ENCODE peak calls at places on chromosomes 12 and 14, in seven cellular contexts. D is stimulated activated effector memory CD8-positive, alpha-beta T cell treated with anti-CD3 and anti-CD28 coated beads, Interleukin-12 subunit alpha, Interleukin-12 subunit beta, amount 100 ng/mL, for 72 hours; O is upper lobe of left lung; I is left lung; Z is SK-N-SH treated with all-trans-retinoic acid at 6 μM for 48 hours; S is GM23338; Y is activated CD4-positive, alpha-beta T cell treated with anti-CD3 and anti-CD28 coated beads for 36 hours. M is an unnamed sample.
A peak's percentile ranks its signal among the peaks of the same experiment; 100 is the strongest.

GRCh38 chr12:129887047-129887568 is 16.7 kb downstream of the TMEM132D start:
- ATAC-seq in S (no peak), Z (no peak), O (peak; percentile 92), Y (no peak), D (no peak), I (peak; percentile 96), M (no peak)

GRCh38 chr14:63737582-63738006 is 9.7 kb upstream of the SGPP1 start:
- ATAC-seq in I (no peak), Z (no peak), D (peak; percentile 60), S (no peak), O (no peak), Y (peak; percentile 89), M (peak; percentile 90)

GRCh38 chr12:117141097-117141898 is 42.1 kb upstream of the TESC start:
- ATAC-seq in Z (no peak), D (no peak), O (peak; percentile 72), Y (no peak), I (peak; percentile 74), S (peak; percentile 77), M (no peak)

GRCh38 chr12:59603735-59604134 is 7.9 kb downstream of the SLC16A7 start:
- ATAC-seq in Y (peak; percentile 58), S (no peak), O (no peak), D (peak; percentile 43), I (no peak), Z (no peak), M (peak; percentile 40)

GRCh38 chr14:74516451-74517155 is 23.0 kb downstream of the ISCA2 start:
- ATAC-seq in Z (peak; percentile 61), Y (no peak), I (no peak), S (peak; percentile 90), D (no peak), O (no peak), M (no peak)

GRCh38 chr14:77580477-77580876 is 36.0 kb downstream of the SPTLC2 start:
- ATAC-seq in D (no peak), Z (peak; percentile 53), I (peak; percentile 31), O (no peak), S (no peak), Y (no peak), M (peak; percentile 20)

GRCh38 chr12:100365411-100365810 is 8.5 kb downstream of the SLC17A8 start:
- ATAC-seq in D (no peak), O (no peak), Y (no peak), S (no peak), I (no peak), Z (no peak), M (no peak)

GRCh38 chr12:52521175-52521574 is 981 bp upstream of the KRT5 start:
- ATAC-seq in Z (no peak), I (peak; percentile 45), Y (no peak), S (peak; percentile 15), O (no peak), D (no peak), M (no peak)

GRCh38 chr12:109696485-109697269 is 16.9 kb upstream of the FAM222A start:
- ATAC-seq in D (peak; percentile 61), Y (peak; percentile 66), I (no peak), O (no peak), S (no peak), Z (no peak), M (peak; percentile 54)

GRCh38 chr12:7542813-7543212 is 39.2 kb upstream of the CD163 start:
- ATAC-seq in Y (no peak), S (no peak), Z (no peak), I (peak; percentile 59), D (no peak), O (peak; percentile 37), M (no peak)

GRCh38 chr12:109451400-109451799 is 25.7 kb downstream of the KCTD10 start:
- ATAC-seq in I (no peak), D (no peak), S (no peak), Y (no peak), Z (no peak), O (no peak), M (no peak)

GRCh38 chr12:40015360-40015759 is 90.5 kb downstream of the SLC2A13 start:
- ATAC-seq in S (no peak), O (no peak), Y (peak; percentile 49), Z (no peak), I (no peak), D (no peak), M (peak; percentile 68)

GRCh38 chr14:105241641-105242040 is 6.7 kb upstream of the BTBD6 start:
- ATAC-seq in I (no peak), D (no peak), O (peak; percentile 61), Z (no peak), Y (no peak), S (no peak), M (no peak)

GRCh38 chr14:104753528-104754212 is 723 bp downstream of the SIVA1 start:
- ATAC-seq in S (peak; percentile 4), Z (peak; percentile 3), Y (no peak), O (no peak), D (no peak), I (peak; percentile 3), M (no peak)

GRCh38 chr14:76644875-76645518 is 116.3 kb upstream of the VASH1 start:
- ATAC-seq in S (peak; percentile 92), O (peak; percentile 28), Y (no peak), D (no peak), Z (peak; percentile 87), I (peak; percentile 74), M (no peak)

GRCh38 chr12:19220205-19220604 is 90.7 kb downstream of the PLEKHA5 start:
- ATAC-seq in I (no peak), Z (no peak), S (no peak), D (peak; percentile 83), Y (no peak), O (no peak), M (peak; percentile 68)

GRCh38 chr12:26173153-26173552 is 22.2 kb upstream of the SSPN start:
- ATAC-seq in S (no peak), D (no peak), Z (no peak), O (no peak), Y (no peak), I (no peak), M (no peak)

GRCh38 chr12:46546634-46547273 is 174.2 kb upstream of the SLC38A2 start:
- ATAC-seq in D (peak; percentile 77), Y (peak; percentile 33), S (no peak), Z (no peak), I (peak; percentile 38), O (no peak), M (peak; percentile 59)

GRCh38 chr12:56635539-56636117 is 5.5 kb upstream of the BAZ2A start:
- ATAC-seq in S (peak; percentile 0), D (peak; percentile 1), I (no peak), O (no peak), Y (peak; percentile 0), Z (no peak), M (no peak)

GRCh38 chr14:104586832-104587620 is 7.5 kb downstream of the C14orf180 start:
- ATAC-seq in Z (peak; percentile 42), S (no peak), Y (no peak), D (no peak), O (no peak), I (no peak), M (no peak)

GRCh38 chr12:108525681-108526080 is 10.6 kb downstream of the FICD start:
- ATAC-seq in I (no peak), D (no peak), S (no peak), Y (peak; percentile 26), Z (peak; percentile 49), O (no peak), M (peak; percentile 23)

GRCh38 chr14:52233693-52234092 is 33.8 kb upstream of the PTGDR start:
- ATAC-seq in Z (no peak), I (no peak), D (no peak), O (no peak), Y (no peak), S (no peak), M (no peak)

GRCh38 chr14:105283899-105284298 is 16.9 kb downstream of the BRF1 start:
- ATAC-seq in Z (no peak), O (no peak), I (no peak), D (peak; percentile 16), Y (peak; percentile 84), S (no peak), M (peak; percentile 40)

GRCh38 chr12:107704056-107704455 is 18.5 kb downstream of the PWP1 start:
- ATAC-seq in Y (no peak), S (no peak), D (no peak), Z (no peak), I (no peak), O (no peak), M (no peak)

GRCh38 chr14:95327558-95328374 is 8.1 kb upstream of the CLMN start:
- ATAC-seq in O (no peak), I (no peak), Y (no peak), Z (no peak), S (no peak), D (no peak), M (no peak)